ENCODE peak calls at places on chromosomes 11 and 22, in nine cellular contexts. C is left ventricle myocardium inferior, I is psoas muscle, E is left colon, B is NCI-H1417, X is GM06990, N is uterus, R is GOT3, T is iris pigment epithelial cell. S is an unnamed sample.

GRCh38 chr11:128645968-128646367 is 47.9 kb upstream of the FLI1 start:
- DNase-seq in I (no peak), T (no peak), E (no peak), B (no peak), R (no peak), X (no peak), C (no peak), N (no peak), S (no peak)

GRCh38 chr11:116225236-116225635 is 547.6 kb downstream of the BUD13 start:
- DNase-seq in B (no peak), C (no peak), N (no peak), R (no peak), E (no peak), X (no peak), T (no peak), I (no peak), S (no peak)

GRCh38 chr11:126647735-126648134 is 292.2 kb downstream of the ST3GAL4 start:
- DNase-seq in N (no peak), R (no peak), X (no peak), E (no peak), C (no peak), T (peak), I (no peak), B (no peak), S (no peak)

GRCh38 chr22:19382240-19382639 is 49.3 kb downstream of the HIRA start:
- DNase-seq in C (no peak), I (no peak), B (no peak), E (no peak), R (no peak), X (no peak), T (no peak), N (no peak), S (no peak)

GRCh38 chr22:50620861-50621490 is 7.0 kb downstream of the ARSA start:
- DNase-seq in I (no peak), B (peak), R (no peak), N (no peak), T (no peak), X (peak), E (peak), C (no peak), S (peak)

GRCh38 chr11:9170450-9170849 is 79.1 kb upstream of the SCUBE2 start:
- DNase-seq in C (no peak), E (no peak), N (no peak), R (no peak), X (no peak), B (no peak), I (peak), T (peak), S (no peak)

GRCh38 chr11:122617297-122617696 is 38.2 kb upstream of the UBASH3B start:
- DNase-seq in R (no peak), T (no peak), B (no peak), E (no peak), C (no peak), N (no peak), I (no peak), X (no peak), S (no peak)

GRCh38 chr11:34345991-34346480 is 11.8 kb downstream of the ABTB2 start:
- DNase-seq in R (no peak), C (peak), I (peak), N (peak), T (peak), E (no peak), X (no peak), B (no peak), S (no peak)

GRCh38 chr11:206002-206384 is 1.2 kb downstream of the BET1L start:
- DNase-seq in X (no peak), C (no peak), I (no peak), R (no peak), T (no peak), B (no peak), E (no peak), N (no peak), S (no peak)

GRCh38 chr11:9264381-9265210 is 554 bp downstream of the DENND5A start:
- DNase-seq in N (peak), X (peak), E (peak), B (peak), R (peak), C (peak), I (peak), T (peak), S (no peak)

GRCh38 chr22:27749597-27750225 is 51.8 kb downstream of the MN1 start:
- DNase-seq in R (no peak), X (no peak), N (no peak), E (no peak), T (peak), C (no peak), B (no peak), I (no peak), S (no peak)

GRCh38 chr11:87722756-87723599 is 452.3 kb downstream of the RAB38 start:
- DNase-seq in I (no peak), N (no peak), X (no peak), T (peak), C (no peak), R (no peak), E (peak), B (peak), S (no peak)

GRCh38 chr11:30984442-30984816 is 385.1 kb downstream of the DCDC1 start:
- DNase-seq in I (no peak), B (peak), X (no peak), N (no peak), E (no peak), R (no peak), T (peak), C (no peak), S (peak)

GRCh38 chr11:78557236-78557635 is 17.4 kb downstream of the NARS2 start:
- DNase-seq in T (no peak), C (no peak), I (no peak), E (no peak), R (no peak), N (no peak), X (no peak), B (no peak), S (no peak)

GRCh38 chr11:112745958-112746357 is 215.3 kb upstream of the NCAM1 start:
- DNase-seq in B (peak), X (no peak), N (no peak), T (no peak), R (no peak), C (no peak), I (no peak), E (no peak), S (no peak)

GRCh38 chr11:65588199-65589054 is 7.2 kb downstream of the KCNK7 start:
- DNase-seq in T (peak), B (peak), R (no peak), X (peak), N (no peak), C (peak), E (peak), I (peak), S (no peak)

S was measured in NCI-H2227 treated with DMSO at 0.1 percent for 48 hours.